ENCODE peak calls at places on chromosomes 12 and 14, in eight cellular contexts. F is caudate nucleus; H is HT1080; E is stimulated activated CD4-positive, alpha-beta T cell treated with anti-CD3 and anti-CD28 coated beads, Interleukin-1b, Interleukin-23, amount 100 ng/mL, for 1 hour; S is astrocyte of the spinal cord; Y is NCI-H1048; T is uterus; G is left lobe of liver. C is an unnamed sample.

GRCh38 chr12:73352826-73353225 is 1080.7 kb downstream of the TRHDE start:
- DNase-seq in F (no peak), H (no peak), E (no peak), S (no peak), Y (no peak), T (no peak), G (no peak), C (no peak)

GRCh38 chr14:101559624-101560533 is 1.4 kb upstream of the DIO3 start:
- DNase-seq in F (no peak), H (no peak), E (no peak), S (no peak), Y (no peak), T (peak), G (no peak), C (no peak)

GRCh38 chr12:109730306-109731145 is 16.9 kb downstream of the FAM222A start:
- DNase-seq in F (no peak), H (no peak), E (no peak), S (no peak), Y (no peak), T (no peak), G (peak), C (peak)

GRCh38 chr12:69540606-69541386 is 44.5 kb upstream of the CCT2 start:
- DNase-seq in F (no peak), H (peak), E (no peak), S (peak), Y (no peak), T (no peak), G (no peak), C (no peak)

GRCh38 chr12:27505771-27506170 is 18.2 kb upstream of the PPFIBP1 start:
- DNase-seq in F (no peak), H (no peak), E (no peak), S (peak), Y (no peak), T (no peak), G (no peak), C (no peak)

GRCh38 chr14:80325688-80326087 is 114.4 kb upstream of the DIO2 start:
- DNase-seq in F (no peak), H (no peak), E (no peak), S (no peak), Y (no peak), T (no peak), G (no peak), C (no peak)

GRCh38 chr12:68462799-68463198 is 130.6 kb upstream of the MDM1 start:
- DNase-seq in F (no peak), H (peak), E (no peak), S (no peak), Y (no peak), T (no peak), G (no peak), C (no peak)

GRCh38 chr12:89451876-89452275 is 72.7 kb downstream of the GALNT4 start:
- DNase-seq in F (no peak), H (no peak), E (no peak), S (peak), Y (no peak), T (peak), G (no peak), C (peak)

GRCh38 chr12:104132351-104132956 is 5.6 kb downstream of the NFYB start:
- DNase-seq in F (no peak), H (no peak), E (no peak), S (no peak), Y (no peak), T (no peak), G (no peak), C (no peak)

GRCh38 chr12:114841557-114842251 is 157.7 kb upstream of the TBX3 start:
- DNase-seq in F (no peak), H (peak), E (no peak), S (no peak), Y (no peak), T (no peak), G (no peak), C (no peak)

GRCh38 chr12:48965447-48965846 is 6.1 kb downstream of the WNT10B start:
- DNase-seq in F (no peak), H (no peak), E (no peak), S (no peak), Y (no peak), T (no peak), G (no peak), C (no peak)

GRCh38 chr12:64946132-64946829 is 121.8 kb downstream of the TBC1D30 start:
- DNase-seq in F (peak), H (no peak), E (no peak), S (peak), Y (no peak), T (peak), G (peak), C (peak)

GRCh38 chr12:74111688-74112360 is 425.8 kb upstream of the ATXN7L3B start:
- DNase-seq in F (peak), H (peak), E (no peak), S (peak), Y (no peak), T (no peak), G (no peak), C (no peak)

GRCh38 chr14:67971627-67972625 is 152.3 kb downstream of the RAD51B start:
- DNase-seq in F (no peak), H (no peak), E (no peak), S (peak), Y (no peak), T (no peak), G (no peak), C (no peak)

GRCh38 chr12:68900241-68900640 is 32.7 kb downstream of the CPM start:
- DNase-seq in F (no peak), H (no peak), E (no peak), S (no peak), Y (no peak), T (no peak), G (no peak), C (no peak)

GRCh38 chr12:53066594-53066978 is 12.6 kb downstream of the SPRYD3 start:
- DNase-seq in F (no peak), H (no peak), E (no peak), S (no peak), Y (no peak), T (peak), G (peak), C (no peak)